ENCODE peak calls at places on chromosome 11, in eight cellular contexts. P is kidney; C is NCI-H774; F is CD8-positive, alpha-beta memory T cell; D is lower leg skin; Q is NCI-H1930; U is anterior cingulate cortex; Y is progenitor cell of endocrine pancreas. K is an unnamed sample.

GRCh38 chr11:7088921-7089320 is at the start of gene RBMXL2:
- DNase-seq in P (peak), C (no peak), F (no peak), D (no peak), Q (no peak), U (no peak), Y (no peak), K (no peak)

GRCh38 chr11:31050061-31050790 is 319.3 kb downstream of the DCDC1 start:
- DNase-seq in P (no peak), C (peak), F (no peak), D (no peak), Q (no peak), U (no peak), Y (no peak), K (no peak)

GRCh38 chr11:78684377-78684776 is 109.7 kb upstream of the NARS2 start:
- DNase-seq in P (no peak), C (no peak), F (no peak), D (no peak), Q (no peak), U (no peak), Y (no peak), K (no peak)

GRCh38 chr11:31802990-31803812 is 7.9 kb downstream of the PAX6 start:
- DNase-seq in P (no peak), C (no peak), F (no peak), D (peak), Q (no peak), U (no peak), Y (no peak), K (peak)

GRCh38 chr11:46991391-46991790 is 54.8 kb downstream of the CSTPP1 start:
- DNase-seq in P (no peak), C (no peak), F (no peak), D (no peak), Q (no peak), U (no peak), Y (no peak), K (no peak)

GRCh38 chr11:36289226-36289852 is at the start of gene COMMD9:
- DNase-seq in P (peak), C (peak), F (peak), D (peak), Q (peak), U (peak), Y (peak), K (peak)

GRCh38 chr11:76782526-76783293 is 446 bp upstream of the TSKU start:
- DNase-seq in P (peak), C (peak), F (no peak), D (peak), Q (peak), U (peak), Y (peak), K (peak)

GRCh38 chr11:47998733-47999359 is 18.5 kb downstream of the PTPRJ start:
- DNase-seq in P (peak), C (no peak), F (no peak), D (no peak), Q (no peak), U (no peak), Y (no peak), K (no peak)

GRCh38 chr11:110196241-110196754 is 100.1 kb downstream of the RDX start:
- DNase-seq in P (no peak), C (no peak), F (no peak), D (peak), Q (no peak), U (no peak), Y (no peak), K (no peak)

GRCh38 chr11:121723261-121723741 is 270.5 kb upstream of the SORL1-AS1 start:
- DNase-seq in P (no peak), C (no peak), F (no peak), D (no peak), Q (no peak), U (peak), Y (no peak), K (no peak)

GRCh38 chr11:116993599-116993998 is 104.6 kb downstream of the SIK3 start:
- DNase-seq in P (no peak), C (no peak), F (no peak), D (no peak), Q (no peak), U (no peak), Y (no peak), K (peak)

GRCh38 chr11:57543601-57544000 is 6.2 kb downstream of the SMTNL1 start:
- DNase-seq in P (no peak), C (no peak), F (no peak), D (no peak), Q (no peak), U (no peak), Y (no peak), K (no peak)

GRCh38 chr11:133911169-133911568 is 45.6 kb downstream of the IGSF9B start:
- DNase-seq in P (no peak), C (no peak), F (no peak), D (no peak), Q (no peak), U (no peak), Y (no peak), K (no peak)

GRCh38 chr11:119520966-119521365 is 98.0 kb upstream of the THY1 start:
- DNase-seq in P (peak), C (peak), F (no peak), D (no peak), Q (no peak), U (no peak), Y (no peak), K (no peak)

GRCh38 chr11:119999220-119999619 is 138.7 kb downstream of the TRIM29 start:
- DNase-seq in P (no peak), C (no peak), F (no peak), D (no peak), Q (no peak), U (no peak), Y (no peak), K (no peak)

GRCh38 chr11:75055511-75055910 is 41.2 kb downstream of the OR2AT4 start:
- DNase-seq in P (no peak), C (no peak), F (no peak), D (no peak), Q (no peak), U (no peak), Y (no peak), K (no peak)

GRCh38 chr11:96267001-96267489 is 76.0 kb downstream of the MAML2 start:
- DNase-seq in P (no peak), C (no peak), F (no peak), D (no peak), Q (no peak), U (no peak), Y (no peak), K (no peak)

GRCh38 chr11:823441-824291 is 4.1 kb upstream of the CRACR2B start:
- DNase-seq in P (no peak), C (no peak), F (no peak), D (no peak), Q (no peak), U (no peak), Y (no peak), K (no peak)

GRCh38 chr11:34380696-34381095 is 22.9 kb upstream of the ABTB2 start:
- DNase-seq in P (no peak), C (no peak), F (no peak), D (no peak), Q (no peak), U (no peak), Y (no peak), K (no peak)

GRCh38 chr11:45847908-45848316 is 637 bp downstream of the CRY2 start:
- DNase-seq in P (peak), C (no peak), F (peak), D (peak), Q (no peak), U (peak), Y (peak), K (peak)

GRCh38 chr11:75733346-75734107 is 15.9 kb downstream of the MOGAT2 start:
- DNase-seq in P (no peak), C (no peak), F (no peak), D (peak), Q (no peak), U (peak), Y (no peak), K (no peak)

GRCh38 chr11:111736191-111736590 is 30.0 kb downstream of the PPP2R1B start:
- DNase-seq in P (peak), C (no peak), F (no peak), D (no peak), Q (no peak), U (no peak), Y (no peak), K (no peak)

GRCh38 chr11:1382831-1383607 is 6.7 kb upstream of the BRSK2 start:
- DNase-seq in P (peak), C (peak), F (peak), D (peak), Q (peak), U (peak), Y (peak), K (peak)

GRCh38 chr11:12285811-12286222 is 91.6 kb upstream of the PARVA start:
- DNase-seq in P (no peak), C (no peak), F (no peak), D (peak), Q (no peak), U (no peak), Y (no peak), K (no peak)

GRCh38 chr11:83819936-83820549 is 533.9 kb upstream of the CCDC90B start:
- DNase-seq in P (no peak), C (peak), F (no peak), D (no peak), Q (peak), U (no peak), Y (no peak), K (no peak)

GRCh38 chr11:128948583-128948982 is 5.9 kb upstream of the TP53AIP1 start:
- DNase-seq in P (no peak), C (no peak), F (no peak), D (no peak), Q (no peak), U (no peak), Y (no peak), K (no peak)

GRCh38 chr11:64234840-64235379 is 526 bp downstream of the VEGFB start:
- DNase-seq in P (no peak), C (peak), F (peak), D (no peak), Q (peak), U (no peak), Y (no peak), K (no peak)

GRCh38 chr11:103803062-103803461 is 233.4 kb upstream of the DDI1 start:
- DNase-seq in P (no peak), C (no peak), F (no peak), D (no peak), Q (no peak), U (no peak), Y (no peak), K (no peak)

GRCh38 chr11:94025695-94026394 is 4.7 kb downstream of the HEPHL1 start:
- DNase-seq in P (no peak), C (no peak), F (no peak), D (no peak), Q (no peak), U (no peak), Y (no peak), K (no peak)

GRCh38 chr11:73197348-73197747 is 20.7 kb upstream of the P2RY2 start:
- DNase-seq in P (no peak), C (no peak), F (no peak), D (peak), Q (no peak), U (no peak), Y (no peak), K (no peak)

GRCh38 chr11:88398372-88399140 is 61.0 kb upstream of the CTSC start:
- DNase-seq in P (no peak), C (no peak), F (no peak), D (no peak), Q (no peak), U (no peak), Y (no peak), K (no peak)

GRCh38 chr11:86582898-86583297 is 89.5 kb downstream of the ME3 start:
- DNase-seq in P (no peak), C (no peak), F (no peak), D (no peak), Q (no peak), U (no peak), Y (no peak), K (no peak)

K was measured in neural crest cell.